ENCODE peak calls at places on chromosomes 16 and 17, in six cellular contexts. X is ELR, Z is cortex of kidney, D is amygdala, E is posterior cingulate gyrus, A is fibroblast of lung. S is an unnamed sample.

GRCh38 chr17:54009502-54009901 is 186.8 kb downstream of the KIF2B start:
- DNase-seq in Z (no peak), A (no peak), D (no peak), X (no peak), E (no peak), S (no peak)

GRCh38 chr17:79654350-79654959 is 43.6 kb upstream of the RBFOX3 start:
- DNase-seq in X (no peak), D (no peak), Z (no peak), E (no peak), A (no peak), S (no peak)

GRCh38 chr17:16352303-16352837 is 899 bp downstream of the CENPV start:
- DNase-seq in Z (no peak), X (peak; percentile 78), E (peak; percentile 89), A (peak; percentile 36), D (no peak), S (peak; percentile 65)

GRCh38 chr17:81401727-81402529 is 6.7 kb downstream of the BAHCC1 start:
- DNase-seq in E (peak; percentile 85), Z (no peak), X (peak; percentile 57), D (no peak), A (peak; percentile 51), S (no peak)

GRCh38 chr17:76391200-76391715 is 6.8 kb downstream of the SPHK1 start:
- DNase-seq in D (no peak), A (no peak), Z (no peak), E (no peak), X (no peak), S (no peak)

GRCh38 chr16:11064846-11065245 is 120.5 kb downstream of the CLEC16A start:
- DNase-seq in D (no peak), E (no peak), Z (no peak), A (no peak), X (no peak), S (no peak)

GRCh38 chr16:22659933-22660332 is 149.2 kb downstream of the NPIPB5 start:
- DNase-seq in E (no peak), A (no peak), D (no peak), X (no peak), Z (no peak), S (no peak)

GRCh38 chr17:33964344-33964979 is 290.6 kb upstream of the CCL2 start:
- DNase-seq in E (no peak), X (no peak), A (no peak), Z (no peak), D (no peak), S (no peak)

GRCh38 chr17:65664296-65664695 is 102.8 kb upstream of the AXIN2 start:
- DNase-seq in X (no peak), E (no peak), A (peak; percentile 18), D (no peak), Z (no peak), S (no peak)

GRCh38 chr17:4502466-4503154 is 3.9 kb downstream of the SPNS2 start:
- DNase-seq in E (no peak), A (no peak), X (no peak), D (no peak), Z (no peak), S (no peak)

GRCh38 chr16:71501562-71501961 is 12.4 kb upstream of the ZNF19 start:
- DNase-seq in E (no peak), Z (no peak), A (no peak), X (no peak), D (no peak), S (no peak)

GRCh38 chr17:76683921-76684745 is 26.6 kb downstream of the MXRA7 start:
- DNase-seq in Z (no peak), X (no peak), E (no peak), D (no peak), A (no peak), S (no peak)

GRCh38 chr16:87012954-87013938 is 303.9 kb downstream of the C16orf95 start:
- DNase-seq in Z (no peak), A (no peak), X (no peak), E (no peak), D (no peak), S (no peak)

GRCh38 chr17:55898195-55898594 is 147.3 kb downstream of the PCTP start:
- DNase-seq in X (no peak), D (no peak), Z (no peak), A (no peak), E (no peak), S (no peak)

GRCh38 chr17:61543786-61544415 is 47.1 kb downstream of the NACA2 start:
- DNase-seq in A (no peak), E (no peak), Z (no peak), D (no peak), X (no peak), S (no peak)

GRCh38 chr17:45313927-45314760 is 2.7 kb downstream of the MAP3K14 start:
- DNase-seq in D (no peak), X (no peak), A (no peak), E (no peak), Z (no peak), S (no peak)

GRCh38 chr16:12191102-12191501 is 214.6 kb downstream of the SNX29 start:
- DNase-seq in E (no peak), Z (no peak), X (no peak), A (no peak), D (no peak), S (no peak)

GRCh38 chr16:81717662-81718189 is 61.4 kb upstream of the PLCG2 start:
- DNase-seq in Z (no peak), D (no peak), X (peak; percentile 36), A (no peak), E (peak; percentile 38), S (no peak)

GRCh38 chr17:27319536-27320221 is 25.8 kb downstream of the WSB1 start:
- DNase-seq in Z (no peak), E (no peak), X (no peak), D (peak; percentile 34), A (peak; percentile 95), S (peak; percentile 81)

GRCh38 chr17:263271-263670 is 81.8 kb upstream of the DOC2B start:
- DNase-seq in A (no peak), D (no peak), X (no peak), E (peak; percentile 77), Z (no peak), S (no peak)

GRCh38 chr16:1038932-1039331 is 33.6 kb upstream of the SSTR5 start:
- DNase-seq in D (no peak), Z (no peak), A (no peak), X (no peak), E (no peak), S (no peak)

GRCh38 chr16:77918792-77919707 is 103.3 kb upstream of the CLEC3A start:
- DNase-seq in D (no peak), E (no peak), A (peak; percentile 80), Z (no peak), X (no peak), S (no peak)

S was measured in upper lobe of right lung.